ENCODE peak calls at places on chromosome 13, in eight cellular contexts. F is IMR-90, U is PC-9, R is psoas muscle, D is dorsolateral prefrontal cortex, Q is SK-N-SH, C is adrenal gland, B is breast epithelium. W is an unnamed sample.

GRCh38 chr13:113109151-113110047 is 3.8 kb downstream of the F7 start:
- DNase-seq in U (no peak), Q (no peak), F (no peak), B (no peak), D (no peak), C (no peak), R (peak), W (peak)

GRCh38 chr13:45138282-45138681 is 18.0 kb downstream of the GTF2F2 start:
- DNase-seq in D (no peak), B (no peak), U (no peak), F (no peak), R (no peak), C (no peak), Q (no peak), W (no peak)

GRCh38 chr13:71624641-71625040 is 242.4 kb downstream of the DACH1 start:
- DNase-seq in B (no peak), C (no peak), U (no peak), F (no peak), D (no peak), R (no peak), Q (no peak), W (no peak)

GRCh38 chr13:73859841-73860240 is 274.4 kb downstream of the KLF12 start:
- DNase-seq in B (no peak), D (no peak), R (no peak), U (no peak), Q (no peak), C (no peak), F (no peak), W (no peak)

GRCh38 chr13:44199627-44200207 is 173.9 kb upstream of the SERP2 start:
- DNase-seq in Q (no peak), R (peak), U (peak), C (no peak), D (no peak), B (peak), F (no peak), W (no peak)

GRCh38 chr13:40170091-40170490 is 496.4 kb downstream of the FOXO1 start:
- DNase-seq in R (no peak), B (no peak), Q (no peak), D (no peak), C (no peak), U (no peak), F (no peak), W (no peak)

GRCh38 chr13:46575843-46576242 is 22.9 kb downstream of the LRCH1 start:
- DNase-seq in C (no peak), B (peak), D (no peak), Q (no peak), U (no peak), F (peak), R (no peak), W (no peak)

GRCh38 chr13:89574077-89574476 is 1773.4 kb upstream of the MIR17HG start:
- DNase-seq in R (no peak), F (no peak), Q (no peak), B (no peak), D (no peak), C (no peak), U (no peak), W (no peak)

GRCh38 chr13:44853641-44854040 is 135.6 kb downstream of the NUFIP1 start:
- DNase-seq in R (no peak), C (no peak), U (peak), Q (no peak), B (peak), F (no peak), D (no peak), W (no peak)

GRCh38 chr13:21691500-21691899 is 20.6 kb downstream of the FGF9 start:
- DNase-seq in R (no peak), D (no peak), U (no peak), C (no peak), F (no peak), B (no peak), Q (no peak), W (no peak)

GRCh38 chr13:55893541-55893940 is 1247.2 kb upstream of the PRR20A start:
- DNase-seq in C (no peak), B (no peak), F (no peak), R (no peak), D (no peak), U (no peak), Q (no peak), W (no peak)
- H3K27ac ChIP-seq in C (no peak), B (no peak), F (no peak), R (no peak), D (no peak), U (no peak), Q (no peak), W (no peak)

GRCh38 chr13:52348983-52349780 is 56.8 kb downstream of the THSD1 start:
- DNase-seq in F (peak), U (peak), D (no peak), B (no peak), C (no peak), R (no peak), Q (no peak), W (no peak)
- H3K27ac ChIP-seq in F (no peak), U (peak), D (no peak), B (no peak), C (no peak), R (no peak), Q (peak), W (no peak)

GRCh38 chr13:61546413-61546812 is 130.8 kb upstream of the PCDH20 start:
- DNase-seq in U (no peak), B (no peak), D (no peak), Q (peak), F (no peak), C (no peak), R (no peak), W (no peak)
- H3K27ac ChIP-seq in U (no peak), B (no peak), D (no peak), Q (no peak), F (no peak), C (no peak), R (no peak), W (no peak)

GRCh38 chr13:66508153-66508909 is 721.8 kb downstream of the PCDH9 start:
- DNase-seq in Q (no peak), F (peak), U (no peak), R (no peak), B (no peak), D (no peak), C (no peak), W (no peak)
- H3K27ac ChIP-seq in Q (peak), F (no peak), U (no peak), R (no peak), B (no peak), D (no peak), C (no peak), W (no peak)

W was measured in aorta.